ENCODE peak calls at places on chromosomes 12 and 14, in four cellular contexts. G is progenitor cell of endocrine pancreas, U is endothelial cell, N is GM12865. Z is an unnamed sample.

GRCh38 chr14:71668942-71669341 is 263.3 kb upstream of the RGS6 start:
- DNase-seq in G (no peak), U (no peak), N (no peak), Z (no peak)

GRCh38 chr12:53326460-53327185 is 5.2 kb upstream of the AAAS start:
- DNase-seq in G (no peak), U (no peak), N (peak), Z (no peak)

GRCh38 chr14:24072436-24072835 is 1.1 kb downstream of the CPNE6 start:
- DNase-seq in G (no peak), U (no peak), N (no peak), Z (no peak)

GRCh38 chr14:69036757-69037506 is 57.8 kb upstream of the ACTN1 start:
- DNase-seq in G (no peak), U (no peak), N (no peak), Z (no peak)

GRCh38 chr14:77615231-77616132 is 955 bp downstream of the SPTLC2 start:
- DNase-seq in G (no peak), U (peak), N (no peak), Z (no peak)

GRCh38 chr12:114918535-114919233 is 234.7 kb upstream of the TBX3 start:
- DNase-seq in G (no peak), U (no peak), N (no peak), Z (no peak)

GRCh38 chr12:56591111-56591510 is 39.0 kb downstream of the BAZ2A start:
- DNase-seq in G (no peak), U (no peak), N (no peak), Z (no peak)

GRCh38 chr12:111842556-111843396 is 748 bp downstream of the MAPKAPK5 start:
- DNase-seq in G (peak), U (peak), N (peak), Z (no peak)

GRCh38 chr14:64708148-64709004 is 4.2 kb downstream of the PLEKHG3 start:
- DNase-seq in G (peak), U (no peak), N (no peak), Z (no peak)

GRCh38 chr12:104710940-104711725 is 247.0 kb downstream of the SLC41A2 start:
- DNase-seq in G (no peak), U (no peak), N (no peak), Z (no peak)

GRCh38 chr14:104610749-104611310 is 6.3 kb upstream of the TMEM179 start:
- DNase-seq in G (no peak), U (no peak), N (no peak), Z (no peak)

GRCh38 chr12:89470741-89471504 is 53.7 kb downstream of the GALNT4 start:
- DNase-seq in G (no peak), U (no peak), N (peak), Z (no peak)

GRCh38 chr12:113270709-113271009 is 49.4 kb downstream of the TPCN1 start:
- DNase-seq in G (no peak), U (no peak), N (no peak), Z (no peak)

GRCh38 chr14:72432748-72433147 is 461.2 kb downstream of the DPF3 start:
- DNase-seq in G (no peak), U (no peak), N (no peak), Z (no peak)

GRCh38 chr14:58395565-58395814 is 240 bp upstream of the TOMM20L start:
- DNase-seq in G (no peak), U (no peak), N (no peak), Z (no peak)

GRCh38 chr14:54338696-54339317 is 58.0 kb upstream of the CDKN3 start:
- DNase-seq in G (no peak), U (peak), N (peak), Z (no peak)

GRCh38 chr14:92905667-92906066 is 17.3 kb upstream of the CHGA start:
- DNase-seq in G (no peak), U (no peak), N (no peak), Z (no peak)

GRCh38 chr12:30988086-30988485 is 61.5 kb downstream of the TSPAN11 start:
- DNase-seq in G (no peak), U (no peak), N (no peak), Z (no peak)

GRCh38 chr12:12087693-12088034 is 16.9 kb downstream of the BCL2L14 start:
- DNase-seq in G (no peak), U (no peak), N (no peak), Z (no peak)
- TF ChIP-seq CTCF in G (no peak), U (no peak), N (no peak), Z (no peak)

GRCh38 chr12:62078020-62078419 is 182.2 kb upstream of the USP15 start:
- DNase-seq in G (no peak), U (no peak), N (no peak), Z (no peak)
- TF ChIP-seq CTCF in G (no peak), U (no peak), N (no peak), Z (no peak)

GRCh38 chr12:75818863-75819262 is 212.7 kb downstream of the PHLDA1 start:
- DNase-seq in G (no peak), U (no peak), N (no peak), Z (no peak)

GRCh38 chr12:75819512-75819911 is 212.1 kb downstream of the PHLDA1 start:
- DNase-seq in G (no peak), U (no peak), N (no peak), Z (no peak)

GRCh38 chr12:75816892-75817291 is 214.7 kb downstream of the PHLDA1 start:
- DNase-seq in G (no peak), U (no peak), N (no peak), Z (no peak)

GRCh38 chr12:75823475-75823874 is 208.1 kb downstream of the PHLDA1 start:
- DNase-seq in G (no peak), U (no peak), N (no peak), Z (no peak)

DNA sequence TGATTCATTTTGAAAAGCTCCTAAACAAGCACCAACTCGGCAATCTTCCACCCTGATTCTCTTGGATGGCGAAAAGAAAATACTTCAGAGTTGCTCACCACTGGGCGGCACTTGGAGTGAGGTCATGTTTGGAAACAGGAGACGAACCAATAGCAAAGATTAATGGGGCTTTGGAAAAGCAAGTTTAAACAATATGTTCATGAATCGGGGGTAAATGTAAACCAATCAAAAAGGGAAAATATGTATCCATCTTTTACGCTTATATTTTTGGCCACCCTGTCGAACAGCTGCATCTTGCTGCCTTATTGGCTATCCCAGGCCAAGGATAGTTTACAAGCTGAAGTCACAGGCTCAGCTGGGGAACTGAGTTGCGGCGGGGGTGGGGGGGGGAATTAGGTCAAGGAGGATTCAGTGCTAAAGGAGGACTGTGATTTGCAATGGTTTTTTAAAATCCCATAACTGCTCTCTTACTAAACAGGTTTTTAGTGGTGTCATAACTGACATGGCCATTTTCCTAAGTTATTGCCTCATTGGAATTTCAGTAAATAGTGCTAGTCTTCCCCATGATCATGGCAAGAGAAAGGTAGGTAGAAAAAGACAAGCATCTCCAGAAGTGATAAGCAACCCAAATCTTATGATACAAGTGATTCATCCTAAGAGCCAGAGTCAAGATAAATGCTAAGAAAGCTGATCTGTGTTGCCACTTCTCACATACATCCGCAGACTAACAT is 210.6 kb downstream of the PHLDA1 start:
- DNase-seq in G (no peak), U (no peak), N (no peak), Z (no peak)
- TF ChIP-seq CTCF in G (no peak), U (no peak), N (no peak), Z (peak)

GRCh38 chr12:116142936-116143882 is 134.3 kb downstream of the MED13L start:
- DNase-seq in G (no peak), U (no peak), N (peak), Z (no peak)

GRCh38 chr12:116140559-116140958 is 136.9 kb downstream of the MED13L start:
- DNase-seq in G (no peak), U (no peak), N (no peak), Z (no peak)

GRCh38 chr12:116141833-116142162 is 135.7 kb downstream of the MED13L start:
- DNase-seq in G (no peak), U (no peak), N (no peak), Z (no peak)

GRCh38 chr12:116138781-116139180 is 138.7 kb downstream of the MED13L start:
- DNase-seq in G (no peak), U (no peak), N (no peak), Z (no peak)

GRCh38 chr12:116141110-116141832 is 136.2 kb downstream of the MED13L start:
- DNase-seq in G (no peak), U (no peak), N (no peak), Z (no peak)
- TF ChIP-seq CTCF in G (no peak), U (no peak), N (peak), Z (peak)

GRCh38 chr12:19183121-19183838 is 53.7 kb downstream of the PLEKHA5 start:
- DNase-seq in G (no peak), U (no peak), N (peak), Z (no peak)
- TF ChIP-seq CTCF in G (peak), U (no peak), N (no peak), Z (no peak)

Z was measured in D721Med.